ENCODE peak calls at places on chromosome 11, in six cellular contexts. One of them, this sample, is unnamed.

GRCh38 chr11:119700536-119701346 is 28.3 kb downstream of the NECTIN1 start:
- DNase-seq in activated T-cell treated with anti-CD3 and anti-CD28 coated beads for 1 hour: no peak
- DNase-seq in kidney: no peak
- DNase-seq in AML-193: no peak
- DNase-seq in prostate gland: no peak
- DNase-seq in stimulated activated CD8-positive, alpha-beta memory T cell treated with anti-CD3 and anti-CD28 coated beads, Interleukin-15, amount 100 ng/mL, for 48 hours: no peak
- DNase-seq in this sample: no peak

GRCh38 chr11:95985174-95985808 is 61.4 kb upstream of the MTMR2 start:
- DNase-seq in activated T-cell treated with anti-CD3 and anti-CD28 coated beads for 1 hour: no peak
- DNase-seq in kidney: no peak
- DNase-seq in AML-193: no peak
- DNase-seq in prostate gland: no peak
- DNase-seq in stimulated activated CD8-positive, alpha-beta memory T cell treated with anti-CD3 and anti-CD28 coated beads, Interleukin-15, amount 100 ng/mL, for 48 hours: no peak
- DNase-seq in this sample: no peak

GRCh38 chr11:12865871-12866595 is 143.1 kb upstream of the RASSF10 start:
- DNase-seq in activated T-cell treated with anti-CD3 and anti-CD28 coated beads for 1 hour: no peak
- DNase-seq in kidney: no peak
- DNase-seq in AML-193: no peak
- DNase-seq in prostate gland: no peak
- DNase-seq in stimulated activated CD8-positive, alpha-beta memory T cell treated with anti-CD3 and anti-CD28 coated beads, Interleukin-15, amount 100 ng/mL, for 48 hours: no peak
- DNase-seq in this sample: no peak

GRCh38 chr11:6319001-6319878 is 1.1 kb downstream of the CAVIN3 start:
- DNase-seq in activated T-cell treated with anti-CD3 and anti-CD28 coated beads for 1 hour: no peak
- DNase-seq in kidney: peak; percentile 85
- DNase-seq in AML-193: no peak
- DNase-seq in prostate gland: no peak
- DNase-seq in stimulated activated CD8-positive, alpha-beta memory T cell treated with anti-CD3 and anti-CD28 coated beads, Interleukin-15, amount 100 ng/mL, for 48 hours: no peak
- DNase-seq in this sample: no peak

GRCh38 chr11:1227551-1228182 is 4.8 kb downstream of the MUC5B start:
- DNase-seq in activated T-cell treated with anti-CD3 and anti-CD28 coated beads for 1 hour: no peak
- DNase-seq in kidney: peak; percentile 67
- DNase-seq in AML-193: no peak
- DNase-seq in prostate gland: no peak
- DNase-seq in stimulated activated CD8-positive, alpha-beta memory T cell treated with anti-CD3 and anti-CD28 coated beads, Interleukin-15, amount 100 ng/mL, for 48 hours: no peak
- DNase-seq in this sample: no peak

GRCh38 chr11:65444314-65445051 is 21.9 kb downstream of the NEAT1 start:
- DNase-seq in activated T-cell treated with anti-CD3 and anti-CD28 coated beads for 1 hour: no peak
- DNase-seq in kidney: peak; percentile 78
- DNase-seq in AML-193: no peak
- DNase-seq in prostate gland: peak; percentile 17
- DNase-seq in stimulated activated CD8-positive, alpha-beta memory T cell treated with anti-CD3 and anti-CD28 coated beads, Interleukin-15, amount 100 ng/mL, for 48 hours: no peak
- DNase-seq in this sample: no peak

GRCh38 chr11:33699515-33700424 is 856 bp downstream of the C11orf91 start:
- DNase-seq in activated T-cell treated with anti-CD3 and anti-CD28 coated beads for 1 hour: no peak
- DNase-seq in kidney: peak; percentile 86
- DNase-seq in AML-193: no peak
- DNase-seq in prostate gland: no peak
- DNase-seq in stimulated activated CD8-positive, alpha-beta memory T cell treated with anti-CD3 and anti-CD28 coated beads, Interleukin-15, amount 100 ng/mL, for 48 hours: no peak
- DNase-seq in this sample: no peak

GRCh38 chr11:86595401-86595800 is 77.0 kb downstream of the ME3 start:
- DNase-seq in activated T-cell treated with anti-CD3 and anti-CD28 coated beads for 1 hour: no peak
- DNase-seq in kidney: no peak
- DNase-seq in AML-193: no peak
- DNase-seq in prostate gland: no peak
- DNase-seq in stimulated activated CD8-positive, alpha-beta memory T cell treated with anti-CD3 and anti-CD28 coated beads, Interleukin-15, amount 100 ng/mL, for 48 hours: no peak
- DNase-seq in this sample: no peak

GRCh38 chr11:70335511-70335910 is 62.8 kb upstream of the CTTN start:
- DNase-seq in activated T-cell treated with anti-CD3 and anti-CD28 coated beads for 1 hour: no peak
- DNase-seq in kidney: no peak
- DNase-seq in AML-193: no peak
- DNase-seq in prostate gland: no peak
- DNase-seq in stimulated activated CD8-positive, alpha-beta memory T cell treated with anti-CD3 and anti-CD28 coated beads, Interleukin-15, amount 100 ng/mL, for 48 hours: no peak
- DNase-seq in this sample: no peak

GRCh38 chr11:101721270-101721669 is 137.5 kb upstream of the TRPC6 start:
- DNase-seq in activated T-cell treated with anti-CD3 and anti-CD28 coated beads for 1 hour: no peak
- DNase-seq in kidney: no peak
- DNase-seq in AML-193: no peak
- DNase-seq in prostate gland: peak; percentile 40
- DNase-seq in stimulated activated CD8-positive, alpha-beta memory T cell treated with anti-CD3 and anti-CD28 coated beads, Interleukin-15, amount 100 ng/mL, for 48 hours: no peak
- DNase-seq in this sample: no peak

GRCh38 chr11:113847580-113847979 is 27.8 kb downstream of the USP28 start:
- DNase-seq in activated T-cell treated with anti-CD3 and anti-CD28 coated beads for 1 hour: no peak
- DNase-seq in kidney: no peak
- DNase-seq in AML-193: no peak
- DNase-seq in prostate gland: no peak
- DNase-seq in stimulated activated CD8-positive, alpha-beta memory T cell treated with anti-CD3 and anti-CD28 coated beads, Interleukin-15, amount 100 ng/mL, for 48 hours: no peak
- DNase-seq in this sample: no peak

GRCh38 chr11:123357353-123357989 is 72.6 kb upstream of the GRAMD1B start:
- DNase-seq in activated T-cell treated with anti-CD3 and anti-CD28 coated beads for 1 hour: no peak
- DNase-seq in kidney: no peak
- DNase-seq in AML-193: no peak
- DNase-seq in prostate gland: no peak
- DNase-seq in stimulated activated CD8-positive, alpha-beta memory T cell treated with anti-CD3 and anti-CD28 coated beads, Interleukin-15, amount 100 ng/mL, for 48 hours: no peak
- DNase-seq in this sample: no peak